ENCODE peak calls at places on chromosomes 6 and 20, in ten cellular contexts. K, Q, W, I, T, P, A, F, U and Y are unnamed samples. For H3K4me1, the result is how much of the 10 kb centered on the place peaks cover.

GRCh38 chr20:8661229-8662023 is 407.5 kb upstream of the PLCB4 start:
- DNase-seq in A (peak), I (no peak), P (no peak), F (no peak), Q (no peak), T (no peak), W (no peak), U (no peak), K (no peak), Y (no peak)

GRCh38 chr6:105519954-105520353 is 117.1 kb upstream of the PREP start:
- DNase-seq in U (no peak), I (no peak), A (no peak), P (peak), K (no peak), Q (no peak), F (no peak), T (no peak), W (no peak), Y (peak)

GRCh38 chr20:62386383-62387218 is at the start of gene RPS21:
- DNase-seq in K (peak), W (peak), P (peak), A (peak), T (peak), Q (peak), U (peak), F (peak), I (peak), Y (peak)

GRCh38 chr20:5400164-5400762 is 83.5 kb upstream of the PROKR2 start:
- DNase-seq in Q (no peak), U (peak), K (peak), I (no peak), A (peak), T (no peak), F (peak), P (no peak), W (peak), Y (peak)

GRCh38 chr6:3085074-3085473 is 16.8 kb downstream of the RIPK1 start:
- DNase-seq in Q (no peak), A (no peak), I (peak), T (no peak), W (no peak), K (peak), P (no peak), F (no peak), U (no peak), Y (no peak)

GRCh38 chr20:47019106-47019824 is 124.6 kb downstream of the EYA2 start:
- DNase-seq in F (no peak), K (peak), W (peak), P (no peak), Q (no peak), I (peak), U (no peak), T (no peak), A (no peak), Y (no peak)

GRCh38 chr20:2700913-2701620 is 8.5 kb downstream of the EBF4 start:
- DNase-seq in A (no peak), T (no peak), W (no peak), F (no peak), U (no peak), Q (no peak), K (no peak), P (no peak), I (no peak), Y (no peak)

GRCh38 chr6:100202417-100203194 is 208.6 kb upstream of the MCHR2 start:
- DNase-seq in F (no peak), W (peak), P (peak), U (no peak), I (no peak), T (peak), A (no peak), Q (no peak), K (peak), Y (peak)

GRCh38 chr6:170265655-170266054 is 25.2 kb downstream of the DLL1 start:
- DNase-seq in A (no peak), I (no peak), W (no peak), U (no peak), K (no peak), T (peak), P (no peak), F (no peak), Q (no peak), Y (no peak)

GRCh38 chr6:100475554-100476325 is 11.0 kb upstream of the SIM1 start:
- DNase-seq in K (peak), T (no peak), F (no peak), Q (no peak), A (no peak), I (no peak), W (peak), U (no peak), P (peak), Y (peak)

GRCh38 chr6:135506270-135506997 is 8.9 kb upstream of the AHI1 start:
- DNase-seq in F (no peak), W (peak), T (no peak), A (peak), U (peak), K (peak), I (peak), Q (no peak), P (peak), Y (peak)

GRCh38 chr6:146028835-146029572 is at the start of gene GRM1:
- DNase-seq in A (no peak), I (peak), P (no peak), Q (peak), K (no peak), F (no peak), T (no peak), U (no peak), W (no peak), Y (no peak)
- H3K4me2 ChIP-seq in A (no peak), I (peak), P (no peak), Q (peak), K (peak), F (peak), T (no peak), U (no peak), W (peak), Y (peak)

GRCh38 chr20:32988008-32988407 is 16.2 kb downstream of the SUN5 start:
- DNase-seq in T (no peak), W (no peak), U (no peak), I (no peak), Q (no peak), K (no peak), P (no peak), F (no peak), A (no peak), Y (no peak)
- H3K4me1 ChIP-seq in T (under half), W (under half), U (under half), I (under half), Q (under half), K (under half), P (under half), F (under half), A (under half), Y (under half)

GRCh38 chr6:33901822-33902816 is 98.3 kb upstream of the MLN start:
- DNase-seq in I (no peak), F (no peak), P (no peak), A (no peak), U (peak), T (no peak), K (no peak), W (no peak), Q (no peak), Y (no peak)
- H3K4me2 ChIP-seq in I (no peak), F (no peak), P (no peak), A (no peak), U (peak), T (no peak), K (no peak), W (no peak), Q (no peak), Y (no peak)

DNA sequence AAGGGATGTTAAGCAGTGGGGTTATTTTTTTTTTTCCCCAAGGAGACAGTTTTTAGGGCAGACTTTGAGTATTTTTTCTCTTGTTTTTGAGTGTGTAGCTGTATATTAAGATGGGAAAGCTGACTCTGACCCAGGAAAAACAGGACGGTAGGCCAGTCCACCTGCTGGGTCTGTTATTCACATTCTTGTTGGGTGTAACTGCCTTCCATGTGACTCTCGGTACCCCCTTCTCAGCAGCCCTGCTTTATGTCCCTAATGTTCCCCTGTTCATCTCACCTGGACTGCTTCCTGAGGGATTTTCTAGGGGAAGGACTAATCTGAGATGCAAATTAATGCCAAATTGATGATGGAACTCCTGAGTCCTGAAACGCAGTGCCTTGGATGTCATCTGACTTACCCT is 21.9 kb downstream of the FOXO3 start:
- DNase-seq in W (no peak), F (no peak), Q (no peak), I (no peak), K (no peak), T (no peak), P (no peak), U (no peak), A (no peak), Y (no peak)
- H3K4me1 ChIP-seq in W (half or more), F (under half), Q (under half), I (under half), K (half or more), T (under half), P (under half), U (under half), A (under half), Y (under half)

GRCh38 chr6:164045082-164045481 is 630.6 kb downstream of the QKI start:
- DNase-seq in U (no peak), W (no peak), I (no peak), A (no peak), T (no peak), K (no peak), Q (no peak), F (no peak), P (no peak), Y (no peak)
- H3K4me2 ChIP-seq in U (no peak), W (no peak), I (no peak), A (no peak), T (no peak), K (no peak), Q (no peak), F (no peak), P (no peak), Y (no peak)

DNA sequence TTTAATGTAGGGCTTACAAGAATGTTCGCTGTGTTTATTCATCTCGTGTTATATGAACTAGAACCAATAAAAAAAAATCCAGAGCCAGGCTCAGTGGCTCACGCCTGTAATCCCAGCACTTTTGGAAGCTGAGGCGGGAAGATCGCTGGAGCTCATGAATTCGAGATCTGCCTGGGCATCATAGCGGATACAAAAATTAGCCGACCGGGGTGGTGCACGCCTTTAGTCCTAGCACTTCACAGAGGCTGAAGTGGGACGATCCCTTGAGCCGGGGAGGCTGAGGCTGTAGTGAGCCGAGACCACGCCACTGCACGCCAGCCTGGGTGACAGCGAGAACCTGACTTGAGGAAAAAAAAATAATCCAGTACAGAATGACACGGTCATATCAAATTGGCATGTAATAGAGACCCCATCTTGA is 46.2 kb downstream of the OR2B2 start:
- DNase-seq in P (peak), K (no peak), T (no peak), W (peak), A (peak), I (no peak), F (no peak), Q (peak), U (no peak), Y (peak)
- H3K4me1 ChIP-seq in P (under half), K (under half), T (under half), W (under half), A (half or more), I (under half), F (under half), Q (under half), U (under half), Y (under half)

GRCh38 chr6:11381801-11382513 is 149.5 kb upstream of the NEDD9 start:
- DNase-seq in K (no peak), I (no peak), P (no peak), A (peak), Q (no peak), F (no peak), W (no peak), U (no peak), T (no peak), Y (no peak)
- H3K4me2 ChIP-seq in K (no peak), I (no peak), P (no peak), A (peak), Q (no peak), F (no peak), W (no peak), U (no peak), T (no peak), Y (no peak)

GRCh38 chr6:96621983-96622382 is 59.1 kb downstream of the FHL5 start:
- DNase-seq in I (no peak), U (no peak), T (no peak), P (no peak), W (no peak), Q (no peak), A (no peak), K (no peak), F (no peak), Y (no peak)

GRCh38 chr6:96626749-96627353 is 63.9 kb downstream of the FHL5 start:
- DNase-seq in I (peak), U (peak), W (peak), T (peak), Q (no peak), K (peak), A (peak), P (peak), F (no peak), Y (peak)

GRCh38 chr6:96620851-96621250 is 57.9 kb downstream of the FHL5 start:
- DNase-seq in F (no peak), W (no peak), T (no peak), U (no peak), K (no peak), I (no peak), A (no peak), P (no peak), Q (no peak), Y (no peak)

DNA sequence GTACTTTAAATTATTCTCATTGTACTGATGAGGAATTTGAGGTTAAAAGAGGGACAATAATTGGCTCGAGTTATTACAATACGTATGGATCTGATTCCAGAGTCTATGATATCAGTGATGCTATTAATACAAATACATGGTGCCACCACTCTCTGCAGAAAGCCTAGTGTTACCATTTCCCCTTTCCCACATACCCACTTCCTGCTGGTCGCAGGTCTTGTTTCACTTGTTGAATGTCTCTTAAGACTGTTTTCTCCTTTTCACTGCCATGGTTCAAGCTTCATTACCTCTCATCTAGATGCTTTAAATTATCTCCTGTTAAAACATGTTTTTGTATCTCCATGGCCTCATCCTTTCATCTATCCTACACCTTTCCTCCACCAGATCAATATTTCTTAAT is 62.0 kb downstream of the FHL5 start:
- DNase-seq in W (no peak), U (no peak), T (no peak), P (no peak), I (no peak), Q (no peak), F (no peak), K (no peak), A (peak), Y (no peak)
- H3K4me1 ChIP-seq in W (under half), U (under half), T (under half), P (under half), I (under half), Q (under half), F (under half), K (under half), A (under half), Y (under half)

GRCh38 chr6:17817763-17818162 is 111.0 kb upstream of the NUP153 start:
- DNase-seq in U (no peak), Q (no peak), P (peak), F (no peak), T (no peak), W (no peak), A (no peak), I (no peak), K (no peak), Y (no peak)

GRCh38 chr6:17813561-17813960 is 106.8 kb upstream of the NUP153 start:
- DNase-seq in A (no peak), K (no peak), W (no peak), I (no peak), P (no peak), U (no peak), T (no peak), F (no peak), Q (no peak), Y (no peak)

GRCh38 chr6:17808609-17809008 is 101.9 kb upstream of the NUP153 start:
- DNase-seq in T (no peak), F (no peak), Q (no peak), P (no peak), I (no peak), K (peak), W (no peak), U (no peak), A (no peak), Y (no peak)

GRCh38 chr6:17816921-17817611 is 110.3 kb upstream of the NUP153 start:
- DNase-seq in U (no peak), F (no peak), K (peak), I (no peak), T (no peak), W (peak), A (no peak), Q (no peak), P (peak), Y (no peak)

GRCh38 chr6:17812311-17812710 is 105.6 kb upstream of the NUP153 start:
- DNase-seq in W (no peak), Q (no peak), A (no peak), I (no peak), K (no peak), F (no peak), U (no peak), T (no peak), P (no peak), Y (no peak)
- H3K4me2 ChIP-seq in W (no peak), Q (no peak), A (no peak), I (no peak), K (no peak), F (no peak), U (no peak), T (no peak), P (no peak), Y (no peak)